ENCODE peak calls at places on chromosomes 11 and 22, in ten cellular contexts. P is upper lobe of left lung, D is sigmoid colon, Y is transverse colon, M is stomach, X is HepG2, T is K562, U is prostate gland, I is esophagus muscularis mucosa, G is HCT116. S is an unnamed sample.

GRCh38 chr22:32839776-32840571 is 38.5 kb downstream of the TIMP3 start:
- DNase-seq in P (peak; percentile 52), D (no peak), Y (no peak), M (no peak), X (no peak), T (no peak), U (no peak), I (no peak), G (no peak), S (no peak)

GRCh38 chr11:20541503-20541902 is 57.9 kb upstream of the SLC6A5 start:
- DNase-seq in P (no peak), D (no peak), Y (no peak), M (no peak), X (no peak), T (no peak), U (no peak), I (no peak), G (no peak), S (no peak)

GRCh38 chr11:47274495-47275235 is 4.7 kb downstream of the MADD start:
- DNase-seq in P (peak; percentile 62), D (peak; percentile 50), Y (no peak), M (no peak), X (no peak), T (no peak), U (no peak), I (no peak), G (no peak), S (no peak)

GRCh38 chr11:3162410-3163240 is 2.5 kb downstream of the OSBPL5 start:
- DNase-seq in P (peak; percentile 31), D (no peak), Y (peak; percentile 7), M (no peak), X (no peak), T (no peak), U (no peak), I (no peak), G (no peak), S (no peak)

GRCh38 chr11:16779436-16779835 is 41.0 kb downstream of the C11orf58 start:
- DNase-seq in P (no peak), D (no peak), Y (peak; percentile 64), M (peak; percentile 32), X (no peak), T (peak; percentile 80), U (no peak), I (no peak), G (peak; percentile 12), S (no peak)

GRCh38 chr11:70191495-70192140 is 11.5 kb upstream of the FADD start:
- DNase-seq in P (peak; percentile 94), D (no peak), Y (peak; percentile 79), M (peak; percentile 87), X (peak; percentile 52), T (peak; percentile 78), U (peak; percentile 73), I (no peak), G (peak; percentile 62), S (no peak)

GRCh38 chr11:94511932-94512781 is at the start of gene C11orf97:
- DNase-seq in P (peak; percentile 89), D (peak; percentile 72), Y (peak; percentile 59), M (peak; percentile 59), X (peak; percentile 35), T (peak; percentile 17), U (peak; percentile 18), I (no peak), G (no peak), S (no peak)

GRCh38 chr11:112042161-112042960 is 17.2 kb downstream of the DLAT start:
- DNase-seq in P (no peak), D (no peak), Y (no peak), M (no peak), X (no peak), T (peak; percentile 57), U (no peak), I (no peak), G (peak; percentile 64), S (no peak)

GRCh38 chr11:126345759-126346585 is 9.5 kb upstream of the ST3GAL4 start:
- DNase-seq in P (no peak), D (no peak), Y (no peak), M (no peak), X (no peak), T (peak; percentile 88), U (no peak), I (no peak), G (no peak), S (no peak)

GRCh38 chr11:122209619-122210377 is 93.8 kb upstream of the BLID start:
- DNase-seq in P (no peak), D (peak; percentile 86), Y (peak; percentile 14), M (no peak), X (no peak), T (no peak), U (no peak), I (no peak), G (no peak), S (no peak)

GRCh38 chr22:39738746-39739145 is 154.8 kb downstream of the ENTHD1 start:
- DNase-seq in P (no peak), D (no peak), Y (no peak), M (no peak), X (no peak), T (no peak), U (no peak), I (no peak), G (no peak), S (no peak)

DNA sequence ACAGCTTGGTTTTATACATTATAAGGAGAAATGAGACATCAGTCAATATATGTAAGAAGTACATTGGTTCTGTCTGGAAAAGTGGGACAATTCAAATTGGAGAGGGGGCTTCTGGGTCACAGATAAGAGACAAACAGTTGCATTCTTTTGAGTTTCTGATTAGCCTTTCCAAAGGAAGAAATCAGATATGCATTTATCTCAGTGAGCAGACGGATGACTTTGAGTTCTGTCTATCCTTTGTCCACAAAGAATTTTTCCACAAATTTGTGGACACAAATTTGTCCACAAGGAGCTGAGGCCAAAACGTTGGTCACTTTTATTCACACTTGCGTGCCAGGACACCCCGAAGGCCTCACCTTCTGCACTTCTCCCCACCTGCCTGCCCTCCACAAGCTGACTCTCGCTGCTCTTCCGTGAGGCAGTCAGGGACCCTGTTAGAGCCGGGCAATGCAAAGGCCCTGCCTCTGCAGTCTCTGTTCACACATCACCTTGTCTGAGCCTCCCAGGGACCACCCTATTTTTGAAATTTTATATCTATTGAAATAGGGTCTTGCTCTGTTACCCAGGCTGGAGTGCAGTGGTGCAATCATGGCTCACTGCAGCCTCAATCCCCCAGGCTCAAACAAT is 20.5 kb downstream of the IL17REL start:
- DNase-seq in P (no peak), D (no peak), Y (no peak), M (peak; percentile 10), X (no peak), T (no peak), U (no peak), I (no peak), G (no peak), S (no peak)
- TF ChIP-seq POLR2AphosphoS5 in P (no peak), D (no peak), Y (no peak), M (no peak), X (no peak), T (no peak), U (no peak), I (no peak), G (no peak), S (no peak)

GRCh38 chr22:30423959-30424380 is 1.6 kb upstream of the MTFP1 start:
- DNase-seq in P (peak; percentile 96), D (peak; percentile 100), Y (peak; percentile 99), M (peak; percentile 99), X (peak; percentile 99), T (peak; percentile 96), U (peak; percentile 99), I (peak; percentile 100), G (peak; percentile 99), S (peak; percentile 98)
- TF ChIP-seq POLR2A in P (no peak), D (no peak), Y (peak; percentile 51), M (no peak), X (peak; percentile 52), T (peak; percentile 29), U (peak; percentile 68), I (no peak), G (no peak), S (no peak)

GRCh38 chr11:116357769-116358544 is 414.8 kb downstream of the BUD13 start:
- DNase-seq in P (peak; percentile 76), D (no peak), Y (peak; percentile 37), M (no peak), X (no peak), T (peak; percentile 77), U (no peak), I (no peak), G (peak; percentile 37), S (no peak)
- TF ChIP-seq CTCF in P (peak; percentile 14), D (peak; percentile 26), Y (peak; percentile 68), M (no peak), X (peak; percentile 22), T (peak; percentile 92), U (no peak), I (peak; percentile 10), G (peak; percentile 92), S (no peak)

GRCh38 chr11:65277878-65278277 is 16.1 kb downstream of the POLA2 start:
- DNase-seq in P (no peak), D (peak; percentile 11), Y (no peak), M (no peak), X (no peak), T (no peak), U (no peak), I (no peak), G (no peak), S (no peak)

GRCh38 chr11:65279713-65280459 is 18.1 kb downstream of the POLA2 start:
- DNase-seq in P (no peak), D (peak; percentile 79), Y (no peak), M (peak; percentile 38), X (peak; percentile 24), T (no peak), U (no peak), I (no peak), G (peak; percentile 96), S (no peak)

GRCh38 chr11:65278351-65278750 is 16.6 kb downstream of the POLA2 start:
- DNase-seq in P (no peak), D (no peak), Y (no peak), M (no peak), X (no peak), T (no peak), U (no peak), I (no peak), G (no peak), S (no peak)

GRCh38 chr11:65275906-65276305 is 14.1 kb downstream of the POLA2 start:
- DNase-seq in P (no peak), D (peak; percentile 30), Y (no peak), M (no peak), X (peak; percentile 61), T (no peak), U (no peak), I (no peak), G (no peak), S (no peak)

DNA sequence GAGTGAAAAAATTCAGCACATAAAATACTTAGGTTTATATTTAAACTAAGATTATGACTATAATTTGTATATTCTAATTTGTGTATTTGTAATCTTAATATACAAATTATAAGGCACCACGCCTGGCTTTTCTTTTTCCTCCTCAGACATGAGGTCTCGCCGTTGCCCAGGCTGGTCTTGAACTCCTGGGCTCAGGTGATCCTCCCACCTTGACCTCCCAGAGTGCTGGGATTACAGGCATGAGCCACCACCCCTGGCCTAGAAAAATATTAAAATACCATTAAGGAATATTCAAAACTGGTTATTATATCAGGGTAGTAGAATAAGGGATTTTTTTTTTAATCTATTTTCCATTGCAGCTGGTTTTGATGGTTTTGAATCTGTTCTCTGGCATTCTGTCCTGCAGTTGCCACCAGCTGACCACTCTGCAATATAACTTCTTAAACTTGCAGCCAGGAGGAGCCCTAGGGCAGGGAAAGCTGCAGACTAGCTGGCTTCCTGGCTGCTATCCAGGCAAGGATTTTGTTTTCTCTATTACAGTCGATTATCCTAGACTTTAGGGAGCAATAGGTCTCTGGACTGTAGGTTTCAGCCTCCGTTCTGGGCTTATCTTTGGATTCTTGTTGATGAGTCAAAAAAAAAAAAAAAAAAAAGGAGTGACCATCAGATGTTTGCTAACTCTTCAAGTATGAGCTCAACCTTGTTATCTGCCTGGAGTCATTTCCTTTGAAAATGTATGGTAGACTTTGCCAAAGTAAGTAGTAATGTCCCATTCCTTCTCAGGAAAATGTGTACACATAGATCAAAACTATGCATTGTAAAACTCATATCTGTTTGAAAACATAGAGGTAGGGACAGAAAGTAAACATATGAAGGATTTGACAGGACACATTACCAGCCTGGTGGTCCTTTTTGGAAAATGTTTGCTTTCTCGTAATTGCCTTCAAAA is 13.2 kb downstream of the POLA2 start:
- DNase-seq in P (no peak), D (peak; percentile 93), Y (peak; percentile 79), M (peak; percentile 75), X (peak; percentile 89), T (peak; percentile 78), U (peak; percentile 79), I (no peak), G (peak; percentile 68), S (no peak)
- TF ChIP-seq POLR2AphosphoS5 in P (peak; percentile 68), D (peak; percentile 90), Y (peak; percentile 76), M (peak; percentile 83), X (no peak), T (peak; percentile 44), U (peak; percentile 87), I (peak; percentile 83), G (peak; percentile 69), S (no peak)

S was measured in vagina.